ENCODE peak calls at places on chromosomes 1 and 21, in four cellular contexts. One of them, this sample, is unnamed.

GRCh38 chr1:117179471-117179870 is 31.3 kb downstream of the VTCN1 start:
- DNase-seq in AG04450: no peak
- DNase-seq in G401: no peak
- DNase-seq in activated CD4-positive, alpha-beta T cell treated with anti-CD3 and anti-CD28 coated beads, Interleukin-2, amount 10 ng/mL, durations not matched to agents 7 days and 5 days: no peak
- DNase-seq in this sample: no peak

GRCh38 chr21:38494688-38495087 is 3.6 kb downstream of the ERG start:
- DNase-seq in AG04450: no peak
- DNase-seq in G401: no peak
- DNase-seq in activated CD4-positive, alpha-beta T cell treated with anti-CD3 and anti-CD28 coated beads, Interleukin-2, amount 10 ng/mL, durations not matched to agents 7 days and 5 days: no peak
- DNase-seq in this sample: no peak

GRCh38 chr1:5053744-5054143 is 399.3 kb downstream of the AJAP1 start:
- DNase-seq in activated CD4-positive, alpha-beta T cell treated with anti-CD3 and anti-CD28 coated beads, Interleukin-2, amount 10 ng/mL, durations not matched to agents 7 days and 5 days: no peak
- DNase-seq in AG04450: no peak
- DNase-seq in G401: no peak
- DNase-seq in this sample: no peak

GRCh38 chr1:226322986-226323385 is 14.0 kb upstream of the LIN9 start:
- DNase-seq in AG04450: no peak
- DNase-seq in G401: no peak
- DNase-seq in activated CD4-positive, alpha-beta T cell treated with anti-CD3 and anti-CD28 coated beads, Interleukin-2, amount 10 ng/mL, durations not matched to agents 7 days and 5 days: no peak
- DNase-seq in this sample: no peak

GRCh38 chr1:28955930-28956552 is 41.7 kb downstream of the EPB41 start:
- DNase-seq in activated CD4-positive, alpha-beta T cell treated with anti-CD3 and anti-CD28 coated beads, Interleukin-2, amount 10 ng/mL, durations not matched to agents 7 days and 5 days: no peak
- DNase-seq in AG04450: no peak
- DNase-seq in G401: no peak
- DNase-seq in this sample: no peak

GRCh38 chr1:226378071-226378470 is 29.8 kb downstream of the PARP1 start:
- DNase-seq in activated CD4-positive, alpha-beta T cell treated with anti-CD3 and anti-CD28 coated beads, Interleukin-2, amount 10 ng/mL, durations not matched to agents 7 days and 5 days: no peak
- DNase-seq in AG04450: no peak
- DNase-seq in G401: no peak
- DNase-seq in this sample: no peak

GRCh38 chr1:87810166-87810565 is 481.5 kb downstream of the LMO4 start:
- DNase-seq in AG04450: no peak
- DNase-seq in activated CD4-positive, alpha-beta T cell treated with anti-CD3 and anti-CD28 coated beads, Interleukin-2, amount 10 ng/mL, durations not matched to agents 7 days and 5 days: no peak
- DNase-seq in G401: no peak
- DNase-seq in this sample: no peak

GRCh38 chr1:85502625-85503083 is 37.7 kb upstream of the DDAH1 start:
- DNase-seq in G401: peak; percentile 52
- DNase-seq in activated CD4-positive, alpha-beta T cell treated with anti-CD3 and anti-CD28 coated beads, Interleukin-2, amount 10 ng/mL, durations not matched to agents 7 days and 5 days: no peak
- DNase-seq in AG04450: peak; percentile 59
- DNase-seq in this sample: peak; percentile 28

GRCh38 chr1:101128211-101128727 is 102.7 kb upstream of the DPH5 start:
- DNase-seq in AG04450: no peak
- DNase-seq in G401: no peak
- DNase-seq in activated CD4-positive, alpha-beta T cell treated with anti-CD3 and anti-CD28 coated beads, Interleukin-2, amount 10 ng/mL, durations not matched to agents 7 days and 5 days: peak; percentile 53
- DNase-seq in this sample: peak; percentile 9

GRCh38 chr1:41378222-41378621 is 17.0 kb downstream of the FOXO6 start:
- DNase-seq in AG04450: no peak
- DNase-seq in G401: no peak
- DNase-seq in activated CD4-positive, alpha-beta T cell treated with anti-CD3 and anti-CD28 coated beads, Interleukin-2, amount 10 ng/mL, durations not matched to agents 7 days and 5 days: no peak
- DNase-seq in this sample: no peak

GRCh38 chr1:234108921-234109320 is 204.4 kb downstream of the SLC35F3 start:
- DNase-seq in G401: no peak
- DNase-seq in activated CD4-positive, alpha-beta T cell treated with anti-CD3 and anti-CD28 coated beads, Interleukin-2, amount 10 ng/mL, durations not matched to agents 7 days and 5 days: no peak
- DNase-seq in AG04450: no peak
- DNase-seq in this sample: peak; percentile 14

GRCh38 chr1:84996846-84997666 is at the start of gene MCOLN2:
- DNase-seq in AG04450: no peak
- DNase-seq in G401: no peak
- DNase-seq in activated CD4-positive, alpha-beta T cell treated with anti-CD3 and anti-CD28 coated beads, Interleukin-2, amount 10 ng/mL, durations not matched to agents 7 days and 5 days: peak; percentile 60
- DNase-seq in this sample: peak; percentile 21

GRCh38 chr1:39533442-39533841 is 42.0 kb downstream of the BMP8A start:
- DNase-seq in activated CD4-positive, alpha-beta T cell treated with anti-CD3 and anti-CD28 coated beads, Interleukin-2, amount 10 ng/mL, durations not matched to agents 7 days and 5 days: no peak
- DNase-seq in AG04450: no peak
- DNase-seq in G401: no peak
- DNase-seq in this sample: no peak

GRCh38 chr1:12333036-12333785 is 103.4 kb downstream of the VPS13D start:
- DNase-seq in AG04450: no peak
- DNase-seq in activated CD4-positive, alpha-beta T cell treated with anti-CD3 and anti-CD28 coated beads, Interleukin-2, amount 10 ng/mL, durations not matched to agents 7 days and 5 days: no peak
- DNase-seq in G401: no peak
- DNase-seq in this sample: no peak

GRCh38 chr1:119409731-119410130 is 5.2 kb upstream of the HSD3B2 start:
- DNase-seq in G401: no peak
- DNase-seq in AG04450: no peak
- DNase-seq in activated CD4-positive, alpha-beta T cell treated with anti-CD3 and anti-CD28 coated beads, Interleukin-2, amount 10 ng/mL, durations not matched to agents 7 days and 5 days: no peak
- DNase-seq in this sample: no peak

GRCh38 chr21:39153373-39153772 is 29.9 kb downstream of the PSMG1 start:
- DNase-seq in G401: no peak
- DNase-seq in AG04450: no peak
- DNase-seq in activated CD4-positive, alpha-beta T cell treated with anti-CD3 and anti-CD28 coated beads, Interleukin-2, amount 10 ng/mL, durations not matched to agents 7 days and 5 days: no peak
- DNase-seq in this sample: peak; percentile 35

GRCh38 chr1:50667710-50668356 is 244.6 kb upstream of the DMRTA2 start:
- DNase-seq in AG04450: no peak
- DNase-seq in activated CD4-positive, alpha-beta T cell treated with anti-CD3 and anti-CD28 coated beads, Interleukin-2, amount 10 ng/mL, durations not matched to agents 7 days and 5 days: no peak
- DNase-seq in G401: no peak
- DNase-seq in this sample: no peak

GRCh38 chr1:227043755-227044154 is 103.7 kb downstream of the COQ8A start:
- DNase-seq in AG04450: peak; percentile 3
- DNase-seq in G401: no peak
- DNase-seq in activated CD4-positive, alpha-beta T cell treated with anti-CD3 and anti-CD28 coated beads, Interleukin-2, amount 10 ng/mL, durations not matched to agents 7 days and 5 days: no peak
- DNase-seq in this sample: peak; percentile 9

GRCh38 chr1:204652556-204652955 is 33.0 kb downstream of the LRRN2 start:
- DNase-seq in AG04450: no peak
- DNase-seq in activated CD4-positive, alpha-beta T cell treated with anti-CD3 and anti-CD28 coated beads, Interleukin-2, amount 10 ng/mL, durations not matched to agents 7 days and 5 days: no peak
- DNase-seq in G401: no peak
- DNase-seq in this sample: no peak

GRCh38 chr1:41589395-41589794 is 104.9 kb upstream of the EDN2 start:
- DNase-seq in activated CD4-positive, alpha-beta T cell treated with anti-CD3 and anti-CD28 coated beads, Interleukin-2, amount 10 ng/mL, durations not matched to agents 7 days and 5 days: no peak
- DNase-seq in AG04450: no peak
- DNase-seq in G401: no peak
- DNase-seq in this sample: no peak

GRCh38 chr1:23400324-23401110 is 24.0 kb downstream of the TCEA3 start:
- DNase-seq in AG04450: no peak
- DNase-seq in G401: no peak
- DNase-seq in activated CD4-positive, alpha-beta T cell treated with anti-CD3 and anti-CD28 coated beads, Interleukin-2, amount 10 ng/mL, durations not matched to agents 7 days and 5 days: no peak
- DNase-seq in this sample: peak; percentile 52

GRCh38 chr21:34123609-34124008 is 50.2 kb downstream of the MRPS6 start:
- DNase-seq in activated CD4-positive, alpha-beta T cell treated with anti-CD3 and anti-CD28 coated beads, Interleukin-2, amount 10 ng/mL, durations not matched to agents 7 days and 5 days: no peak
- DNase-seq in AG04450: no peak
- DNase-seq in G401: no peak
- DNase-seq in this sample: no peak

GRCh38 chr1:186738896-186739295 is 58.7 kb upstream of the PTGS2 start:
- DNase-seq in activated CD4-positive, alpha-beta T cell treated with anti-CD3 and anti-CD28 coated beads, Interleukin-2, amount 10 ng/mL, durations not matched to agents 7 days and 5 days: no peak
- DNase-seq in AG04450: no peak
- DNase-seq in G401: no peak
- DNase-seq in this sample: peak; percentile 1

GRCh38 chr1:112388436-112388835 is 7.6 kb upstream of the CTTNBP2NL start:
- DNase-seq in AG04450: no peak
- DNase-seq in activated CD4-positive, alpha-beta T cell treated with anti-CD3 and anti-CD28 coated beads, Interleukin-2, amount 10 ng/mL, durations not matched to agents 7 days and 5 days: no peak
- DNase-seq in G401: peak; percentile 80
- DNase-seq in this sample: no peak

GRCh38 chr1:29849038-29849750 is 612.9 kb downstream of the PTPRU start:
- DNase-seq in AG04450: no peak
- DNase-seq in activated CD4-positive, alpha-beta T cell treated with anti-CD3 and anti-CD28 coated beads, Interleukin-2, amount 10 ng/mL, durations not matched to agents 7 days and 5 days: peak; percentile 59
- DNase-seq in G401: peak; percentile 10
- DNase-seq in this sample: peak; percentile 44

GRCh38 chr1:81437649-81438048 is 363.1 kb upstream of the ADGRL2 start:
- DNase-seq in AG04450: no peak
- DNase-seq in activated CD4-positive, alpha-beta T cell treated with anti-CD3 and anti-CD28 coated beads, Interleukin-2, amount 10 ng/mL, durations not matched to agents 7 days and 5 days: no peak
- DNase-seq in G401: no peak
- DNase-seq in this sample: no peak

GRCh38 chr1:221039616-221040015 is 160.4 kb downstream of the HLX start:
- DNase-seq in G401: no peak
- DNase-seq in activated CD4-positive, alpha-beta T cell treated with anti-CD3 and anti-CD28 coated beads, Interleukin-2, amount 10 ng/mL, durations not matched to agents 7 days and 5 days: no peak
- DNase-seq in AG04450: no peak
- DNase-seq in this sample: no peak

GRCh38 chr1:154329551-154330131 is 4.3 kb downstream of the ATP8B2 start:
- DNase-seq in G401: peak; percentile 95
- DNase-seq in activated CD4-positive, alpha-beta T cell treated with anti-CD3 and anti-CD28 coated beads, Interleukin-2, amount 10 ng/mL, durations not matched to agents 7 days and 5 days: peak; percentile 32
- DNase-seq in AG04450: no peak
- DNase-seq in this sample: no peak

GRCh38 chr1:153849487-153850185 is 73.1 kb downstream of the GATAD2B start:
- DNase-seq in activated CD4-positive, alpha-beta T cell treated with anti-CD3 and anti-CD28 coated beads, Interleukin-2, amount 10 ng/mL, durations not matched to agents 7 days and 5 days: peak; percentile 24
- DNase-seq in AG04450: no peak
- DNase-seq in G401: no peak
- DNase-seq in this sample: peak; percentile 59

GRCh38 chr1:83632906-83633305 is 366.0 kb downstream of the TTLL7 start:
- DNase-seq in activated CD4-positive, alpha-beta T cell treated with anti-CD3 and anti-CD28 coated beads, Interleukin-2, amount 10 ng/mL, durations not matched to agents 7 days and 5 days: no peak
- DNase-seq in G401: no peak
- DNase-seq in AG04450: no peak
- DNase-seq in this sample: no peak

This sample was measured in NB4.